ENCODE peak calls at places on chromosomes 16 and 17, in four cellular contexts. D is HEK293T, G is HepG2, L is K562. B is an unnamed sample.

GRCh38 chr17:29084476-29085148 is 41.7 kb downstream of the PIPOX start:
- DNase-seq in D (peak; percentile 10), G (no peak), L (no peak), B (no peak)

GRCh38 chr17:61658183-61658582 is 67.2 kb upstream of the NACA2 start:
- DNase-seq in D (no peak), G (no peak), L (no peak), B (no peak)

GRCh38 chr17:8160741-8161221 is 2.0 kb downstream of the VAMP2 start:
- DNase-seq in D (no peak), G (no peak), L (no peak), B (no peak)

GRCh38 chr17:74923538-74924249 is 379 bp upstream of the OTOP2 start:
- DNase-seq in D (peak; percentile 95), G (no peak), L (peak; percentile 91), B (peak; percentile 79)

GRCh38 chr16:54430491-54431030 is 144.0 kb upstream of the IRX3 start:
- DNase-seq in D (no peak), G (peak; percentile 69), L (no peak), B (no peak)

GRCh38 chr16:25959216-25959615 is 267.5 kb downstream of the HS3ST4 start:
- DNase-seq in D (no peak), G (no peak), L (no peak), B (no peak)

GRCh38 chr17:63939884-63940283 is 7.8 kb upstream of the CD79B start:
- DNase-seq in D (no peak), G (no peak), L (no peak), B (no peak)

GRCh38 chr16:22813946-22814325 is at the start of gene HS3ST2:
- DNase-seq in D (peak; percentile 56), G (no peak), L (no peak), B (peak; percentile 65)

GRCh38 chr17:64547354-64547753 is 40.6 kb downstream of the CEP95 start:
- DNase-seq in D (no peak), G (no peak), L (peak; percentile 56), B (peak; percentile 32)

GRCh38 chr16:81313731-81314602 is 795 bp upstream of the GAN start:
- DNase-seq in D (no peak), G (peak; percentile 65), L (no peak), B (peak; percentile 47)

GRCh38 chr17:751269-752001 is 629 bp downstream of the GEMIN4 start:
- DNase-seq in D (peak; percentile 20), G (no peak), L (peak; percentile 20), B (peak; percentile 16)

GRCh38 chr16:84065536-84066132 is 23.0 kb upstream of the SLC38A8 start:
- DNase-seq in D (peak; percentile 56), G (peak; percentile 58), L (peak; percentile 68), B (peak; percentile 68)

GRCh38 chr16:58155839-58156238 is 26.7 kb upstream of the CFAP20 start:
- DNase-seq in D (no peak), G (no peak), L (no peak), B (no peak)

GRCh38 chr16:88414521-88415380 is 32.0 kb downstream of the ZNF469 start:
- DNase-seq in D (no peak), G (no peak), L (no peak), B (no peak)

GRCh38 chr17:40326832-40327199 is 17.8 kb downstream of the RARA start:
- DNase-seq in D (no peak), G (no peak), L (no peak), B (no peak)

GRCh38 chr17:50468120-50469004 is at the start of gene CHAD:
- DNase-seq in D (no peak), G (no peak), L (peak; percentile 68), B (peak; percentile 40)

GRCh38 chr17:8576895-8577294 is 53.6 kb downstream of the MYH10 start:
- DNase-seq in D (no peak), G (no peak), L (no peak), B (no peak)

GRCh38 chr16:56357765-56358322 is 67.5 kb downstream of the AMFR start:
- DNase-seq in D (no peak), G (peak; percentile 73), L (no peak), B (peak; percentile 55)

GRCh38 chr16:30858111-30858495 is 35.8 kb downstream of the BCL7C start:
- DNase-seq in D (no peak), G (no peak), L (no peak), B (no peak)

GRCh38 chr17:77127735-77128361 is 12.9 kb upstream of the SEC14L1 start:
- DNase-seq in D (no peak), G (no peak), L (no peak), B (no peak)

GRCh38 chr17:47720754-47721533 is 12.1 kb upstream of the TBX21 start:
- DNase-seq in D (peak; percentile 25), G (no peak), L (no peak), B (peak; percentile 59)

GRCh38 chr16:57377080-57377841 is 5.0 kb downstream of the CX3CL1 start:
- DNase-seq in D (no peak), G (peak; percentile 64), L (no peak), B (no peak)

GRCh38 chr17:3867606-3868005 is 21.6 kb upstream of the NCBP3 start:
- DNase-seq in D (no peak), G (no peak), L (no peak), B (no peak)

GRCh38 chr17:56756536-56756935 is 77.2 kb downstream of the C17orf67 start:
- DNase-seq in D (no peak), G (peak; percentile 24), L (no peak), B (no peak)

GRCh38 chr16:22670551-22670970 is 143.4 kb upstream of the HS3ST2 start:
- DNase-seq in D (peak; percentile 74), G (peak; percentile 50), L (peak; percentile 98), B (peak; percentile 59)

GRCh38 chr17:72501404-72502110 is 380.7 kb downstream of the SOX9 start:
- DNase-seq in D (no peak), G (peak; percentile 89), L (no peak), B (no peak)

GRCh38 chr17:62931101-62931500 is 34.9 kb upstream of the TANC2 start:
- DNase-seq in D (no peak), G (no peak), L (no peak), B (no peak)

GRCh38 chr17:21513012-21513570 is 136.9 kb downstream of the KCNJ12 start:
- DNase-seq in D (peak; percentile 88), G (peak; percentile 64), L (peak; percentile 88), B (peak; percentile 84)

GRCh38 chr17:35540589-35541404 is 3.3 kb upstream of the SLFN12L start:
- DNase-seq in D (no peak), G (no peak), L (no peak), B (no peak)

GRCh38 chr17:4898927-4899326 is 409 bp upstream of the C17orf107 start:
- DNase-seq in D (no peak), G (no peak), L (no peak), B (no peak)

GRCh38 chr16:79451196-79451816 is 149.2 kb downstream of the MAF start:
- DNase-seq in D (no peak), G (no peak), L (no peak), B (no peak)

GRCh38 chr17:65170839-65171238 is 33.7 kb downstream of the RGS9 start:
- DNase-seq in D (no peak), G (peak; percentile 61), L (no peak), B (no peak)

GRCh38 chr17:7852919-7853692 is 1.8 kb upstream of the TMEM88 start:
- DNase-seq in D (no peak), G (no peak), L (no peak), B (peak; percentile 46)

GRCh38 chr17:21540502-21540901 is 151.8 kb upstream of the KCNJ18 start:
- DNase-seq in D (no peak), G (no peak), L (no peak), B (no peak)

GRCh38 chr16:9311303-9311954 is 220.0 kb downstream of the HAPSTR1 start:
- DNase-seq in D (no peak), G (no peak), L (no peak), B (peak; percentile 55)

GRCh38 chr17:73861543-73861942 is 217.3 kb upstream of the SDK2 start:
- DNase-seq in D (no peak), G (no peak), L (no peak), B (no peak)

GRCh38 chr17:8018436-8018835 is 16.0 kb downstream of the GUCY2D start:
- DNase-seq in D (no peak), G (no peak), L (no peak), B (no peak)

DNA sequence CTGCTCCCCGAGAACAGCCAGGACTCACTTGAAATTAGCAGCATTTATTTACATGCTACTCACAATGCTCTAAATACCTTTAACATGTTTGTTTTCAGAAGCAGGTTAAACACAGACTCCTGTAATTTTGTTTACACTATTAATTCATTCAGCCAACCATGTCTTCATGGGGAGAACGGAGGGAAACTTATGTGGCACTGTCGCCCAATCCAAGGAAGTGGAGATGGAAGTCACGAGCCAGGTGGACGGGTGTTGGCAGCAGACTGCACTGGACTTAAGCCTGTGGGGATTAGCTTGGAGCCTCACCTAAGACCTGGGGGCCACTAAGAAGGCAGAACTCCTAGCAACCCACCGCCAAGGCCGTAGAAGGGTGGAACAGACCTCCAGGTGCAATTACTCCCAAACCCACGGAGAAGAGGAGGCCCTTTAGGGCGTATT is 8.8 kb upstream of the GFAP start:
- DNase-seq in D (no peak), G (no peak), L (no peak), B (no peak)
- TF ChIP-seq ELF4 in D (no peak), G (no peak), L (no peak), B (no peak)

DNA sequence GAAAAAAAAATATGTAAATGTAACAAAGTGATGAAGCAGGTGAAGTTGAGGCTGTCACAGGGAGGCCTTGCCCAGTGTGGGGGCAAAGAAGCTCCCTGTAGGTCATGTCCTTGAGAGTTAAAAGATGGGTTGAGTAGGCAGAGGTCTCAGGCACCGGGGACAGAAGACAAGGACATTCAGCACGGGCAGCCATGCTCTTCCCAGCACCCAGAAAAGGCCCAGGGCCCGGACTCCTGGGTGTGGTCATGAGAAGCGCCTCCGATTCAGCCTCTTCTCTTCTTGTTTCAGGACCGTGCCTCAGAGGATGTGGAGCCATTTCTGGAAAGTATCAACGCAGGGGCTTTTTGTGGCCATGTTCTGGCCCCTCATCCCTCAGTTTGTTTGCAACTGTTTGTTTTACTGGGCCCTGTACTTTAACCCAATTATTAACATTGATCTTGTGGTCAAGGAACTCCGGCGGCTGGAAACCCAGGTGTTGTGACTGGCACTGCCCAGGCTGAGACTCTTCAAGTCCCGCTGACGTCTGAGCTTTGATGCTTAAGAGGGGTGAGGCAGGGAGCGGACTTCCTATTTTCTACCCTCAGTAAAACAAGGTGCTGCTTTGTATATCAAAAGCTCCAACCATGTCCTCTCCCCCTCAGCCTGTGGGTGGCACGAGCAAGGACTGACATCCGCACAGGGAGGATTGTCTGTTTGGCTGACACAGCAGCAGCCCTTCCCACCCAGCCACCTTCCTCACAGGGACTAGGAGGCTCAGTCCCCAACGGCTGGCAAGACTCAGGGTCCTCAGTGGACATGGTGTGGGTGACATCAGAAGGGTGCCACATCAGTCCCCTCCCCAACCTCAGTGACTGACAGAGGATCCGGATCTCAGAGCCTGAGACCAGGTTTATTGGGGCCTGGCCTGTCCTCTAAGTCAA is 26.5 kb downstream of the PLA2G10 start:
- DNase-seq in D (no peak), G (no peak), L (no peak), B (no peak)
- TF ChIP-seq ELF4 in D (no peak), G (no peak), L (no peak), B (no peak)

GRCh38 chr16:50627419-50627818 is 53.7 kb downstream of the SNX20 start:
- DNase-seq in D (no peak), G (no peak), L (no peak), B (peak; percentile 42)
- TF ChIP-seq ELF4 in D (no peak), G (no peak), L (no peak), B (no peak)

GRCh38 chr16:67400901-67401300 is 7.6 kb upstream of the TPPP3 start:
- DNase-seq in D (no peak), G (no peak), L (no peak), B (no peak)

GRCh38 chr16:67397812-67398545 is 4.7 kb upstream of the TPPP3 start:
- DNase-seq in D (no peak), G (no peak), L (no peak), B (no peak)

GRCh38 chr16:67398546-67399217 is 5.4 kb upstream of the TPPP3 start:
- DNase-seq in D (no peak), G (no peak), L (no peak), B (no peak)

GRCh38 chr16:67399218-67399733 is 6.0 kb upstream of the TPPP3 start:
- DNase-seq in D (no peak), G (no peak), L (peak; percentile 84), B (peak; percentile 90)

GRCh38 chr16:67399749-67400704 is 6.7 kb upstream of the TPPP3 start:
- DNase-seq in D (no peak), G (no peak), L (no peak), B (no peak)
- TF ChIP-seq ELF4 in D (no peak), G (no peak), L (no peak), B (no peak)